ENCODE peak calls at places on chromosomes 7 and 10, in nine cellular contexts. H is endothelial cell of umbilical vein, D is stomach, G is spleen, X is transverse colon, J is HCT116, W is suprapubic skin, U is vagina, S is prostate gland. L is an unnamed sample.

GRCh38 chr10:58414270-58415041 is 29.2 kb downstream of the TFAM start:
- DNase-seq in H (no peak), D (no peak), G (no peak), X (no peak), J (no peak), W (no peak), U (no peak), S (no peak), L (no peak)

GRCh38 chr10:123134915-123135414 is 805 bp upstream of the HMX3 start:
- DNase-seq in H (no peak), D (no peak), G (no peak), X (no peak), J (no peak), W (no peak), U (no peak), S (no peak), L (no peak)

GRCh38 chr7:410395-410910 is 109.2 kb downstream of the PDGFA start:
- DNase-seq in H (no peak), D (no peak), G (peak; percentile 70), X (no peak), J (no peak), W (peak; percentile 57), U (no peak), S (no peak), L (no peak)

GRCh38 chr7:17369686-17370426 is 71.4 kb downstream of the AHR start:
- DNase-seq in H (no peak), D (no peak), G (no peak), X (no peak), J (no peak), W (no peak), U (no peak), S (peak; percentile 10), L (no peak)

GRCh38 chr10:122490268-122490667 is 28.9 kb downstream of the HTRA1 start:
- DNase-seq in H (no peak), D (no peak), G (no peak), X (no peak), J (no peak), W (no peak), U (no peak), S (no peak), L (no peak)

GRCh38 chr10:127872011-127872741 is 20.6 kb downstream of the CLRN3 start:
- DNase-seq in H (no peak), D (no peak), G (no peak), X (no peak), J (no peak), W (no peak), U (peak; percentile 75), S (no peak), L (no peak)

GRCh38 chr10:78991187-78991586 is 77.6 kb upstream of the ZMIZ1 start:
- DNase-seq in H (no peak), D (no peak), G (no peak), X (no peak), J (no peak), W (no peak), U (no peak), S (no peak), L (no peak)

GRCh38 chr7:68319061-68319460 is 1279.2 kb upstream of the AUTS2 start:
- DNase-seq in H (no peak), D (no peak), G (no peak), X (no peak), J (no peak), W (no peak), U (no peak), S (no peak), L (no peak)

GRCh38 chr7:156344595-156344994 is 296.0 kb upstream of the RNF32 start:
- DNase-seq in H (no peak), D (no peak), G (no peak), X (no peak), J (no peak), W (no peak), U (no peak), S (no peak), L (no peak)

GRCh38 chr10:79434223-79434687 is 11.2 kb downstream of the ZCCHC24 start:
- DNase-seq in H (no peak), D (no peak), G (no peak), X (no peak), J (no peak), W (peak; percentile 69), U (no peak), S (no peak), L (no peak)

DNA sequence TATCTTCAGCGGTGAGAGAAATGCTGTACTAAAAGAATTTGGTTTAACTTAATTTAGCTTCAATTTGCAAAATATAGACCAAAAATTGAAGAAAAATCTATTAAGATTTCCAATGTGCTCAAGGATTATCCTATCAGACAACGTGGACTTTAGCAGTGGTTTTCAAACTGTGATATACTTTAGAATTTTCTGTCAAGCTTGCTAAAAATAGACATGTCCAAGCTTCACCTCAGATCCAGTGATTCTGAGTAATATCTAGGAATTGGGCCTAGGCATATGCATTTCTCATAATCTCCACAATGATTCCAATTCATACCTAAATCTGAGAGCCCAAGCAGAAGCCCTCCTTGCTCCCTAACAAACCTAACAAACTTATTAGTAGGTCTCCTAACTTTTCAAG is 3.4 kb downstream of the WASL start:
- DNase-seq in H (no peak), D (no peak), G (no peak), X (no peak), J (no peak), W (no peak), U (no peak), S (no peak), L (no peak)
- H3K27ac ChIP-seq in H (no peak overlapping the region), D (no peak overlapping the region), G (no peak overlapping the region), X (no peak overlapping the region), J (no peak overlapping the region), W (no peak overlapping the region), U (peak overlapping the region; percentile 17), S (no peak overlapping the region), L (peak overlapping the region; percentile 99)

GRCh38 chr7:34019431-34019830 is 114.1 kb downstream of the BMPER start:
- DNase-seq in H (no peak), D (no peak), G (no peak), X (no peak), J (no peak), W (no peak), U (no peak), S (no peak), L (no peak)
- TF ChIP-seq POLR2AphosphoS5 in H (no peak), D (no peak), G (no peak), X (no peak), J (no peak), W (no peak), U (no peak), S (no peak), L (no peak)

GRCh38 chr7:149225656-149226055 is 13.8 kb upstream of the ZNF212 start:
- DNase-seq in H (no peak), D (no peak), G (peak; percentile 67), X (no peak), J (no peak), W (no peak), U (no peak), S (no peak), L (no peak)
- TF ChIP-seq POLR2A in H (no peak), D (no peak), G (no peak), X (no peak), J (no peak), W (no peak), U (no peak), S (no peak), L (no peak)

DNA sequence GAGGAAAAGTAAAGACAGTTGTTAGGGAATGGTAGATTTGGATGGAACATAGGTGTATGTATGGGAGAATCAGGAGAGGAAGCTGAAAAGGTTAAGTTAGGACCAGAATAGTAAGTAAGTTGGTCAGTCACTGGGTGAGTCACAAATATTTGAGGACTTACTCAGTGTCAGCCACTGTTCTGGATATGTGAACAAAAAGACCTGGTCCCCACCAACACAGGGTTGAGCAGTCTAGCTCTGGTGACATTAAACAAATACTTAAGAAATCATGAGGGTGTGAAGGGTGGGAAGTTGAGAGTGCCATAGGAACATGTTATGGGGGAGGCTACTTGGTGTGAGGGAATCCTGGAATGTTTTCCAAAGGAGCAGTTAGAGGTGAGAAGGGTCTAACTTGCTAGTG is 246.9 kb downstream of the PTEN start:
- DNase-seq in H (peak; percentile 12), D (no peak), G (no peak), X (no peak), J (peak; percentile 59), W (no peak), U (no peak), S (no peak), L (no peak)
- H3K27ac ChIP-seq in H (no peak overlapping the region), D (no peak overlapping the region), G (no peak overlapping the region), X (no peak overlapping the region), J (peak overlapping the region; percentile 7), W (no peak overlapping the region), U (no peak overlapping the region), S (no peak overlapping the region), L (no peak overlapping the region)

GRCh38 chr7:158779061-158779992 is 50.0 kb downstream of the ESYT2 start:
- DNase-seq in H (peak; percentile 21), D (peak; percentile 77), G (no peak), X (peak; percentile 49), J (no peak), W (no peak), U (peak; percentile 74), S (peak; percentile 24), L (no peak)
- TF ChIP-seq POLR2AphosphoS5 in H (no peak), D (no peak), G (no peak), X (peak; percentile 50), J (no peak), W (no peak), U (no peak), S (no peak), L (no peak)

GRCh38 chr10:102715880-102716279 is 1.4 kb downstream of the SFXN2 start:
- DNase-seq in H (no peak), D (no peak), G (no peak), X (no peak), J (no peak), W (no peak), U (no peak), S (no peak), L (no peak)

GRCh38 chr10:102714621-102715455 is at the start of gene SFXN2:
- DNase-seq in H (no peak), D (peak; percentile 49), G (no peak), X (peak; percentile 47), J (no peak), W (no peak), U (no peak), S (peak; percentile 51), L (peak; percentile 56)

GRCh38 chr10:102712843-102713242 is 1.4 kb downstream of the ARL3 start:
- DNase-seq in H (no peak), D (no peak), G (no peak), X (no peak), J (no peak), W (no peak), U (no peak), S (no peak), L (no peak)

GRCh38 chr10:102713483-102713813 is 749 bp downstream of the ARL3 start:
- DNase-seq in H (no peak), D (no peak), G (peak; percentile 92), X (no peak), J (no peak), W (no peak), U (no peak), S (no peak), L (no peak)

GRCh38 chr10:102713814-102714620 is at the start of gene ARL3:
- DNase-seq in H (peak; percentile 99), D (peak; percentile 98), G (peak; percentile 100), X (peak; percentile 98), J (peak; percentile 98), W (peak; percentile 97), U (peak; percentile 99), S (peak; percentile 97), L (peak; percentile 97)
- TF ChIP-seq POLR2A in H (peak; percentile 76), D (peak; percentile 40), G (no peak), X (peak; percentile 56), J (no peak), W (peak; percentile 25), U (no peak), S (peak; percentile 42), L (peak; percentile 54)